ENCODE peak calls at places on chromosomes 6 and 20, in eight cellular contexts. One of them, this sample, is unnamed.

GRCh38 chr6:165659945-165660862 is 2.8 kb downstream of the PDE10A start:
- DNase-seq in lower lobe of right lung: no peak
- DNase-seq in cardiac fibroblast: peak
- DNase-seq in Panc1: no peak
- DNase-seq in Caco-2: no peak
- DNase-seq in IMR-90: peak
- DNase-seq in aorta: no peak
- DNase-seq in left ventricle myocardium inferior: no peak
- DNase-seq in this sample: no peak

GRCh38 chr6:148364056-148364844 is 21.6 kb downstream of the SASH1 start:
- DNase-seq in lower lobe of right lung: no peak
- DNase-seq in cardiac fibroblast: peak
- DNase-seq in Panc1: no peak
- DNase-seq in Caco-2: no peak
- DNase-seq in IMR-90: peak
- DNase-seq in aorta: no peak
- DNase-seq in left ventricle myocardium inferior: no peak
- DNase-seq in this sample: no peak

GRCh38 chr6:40485795-40486194 is 101.4 kb downstream of the LRFN2 start:
- DNase-seq in lower lobe of right lung: no peak
- DNase-seq in cardiac fibroblast: no peak
- DNase-seq in Panc1: no peak
- DNase-seq in Caco-2: no peak
- DNase-seq in IMR-90: no peak
- DNase-seq in aorta: no peak
- DNase-seq in left ventricle myocardium inferior: no peak
- DNase-seq in this sample: no peak

GRCh38 chr6:35602133-35602946 is 86.4 kb downstream of the FKBP5 start:
- DNase-seq in lower lobe of right lung: no peak
- DNase-seq in cardiac fibroblast: peak
- DNase-seq in Panc1: no peak
- DNase-seq in Caco-2: no peak
- DNase-seq in IMR-90: peak
- DNase-seq in aorta: no peak
- DNase-seq in left ventricle myocardium inferior: no peak
- DNase-seq in this sample: no peak

GRCh38 chr6:145278163-145278807 is 457.0 kb downstream of the EPM2A start:
- DNase-seq in lower lobe of right lung: no peak
- DNase-seq in cardiac fibroblast: no peak
- DNase-seq in Panc1: no peak
- DNase-seq in Caco-2: no peak
- DNase-seq in IMR-90: peak
- DNase-seq in aorta: no peak
- DNase-seq in left ventricle myocardium inferior: no peak
- DNase-seq in this sample: no peak

GRCh38 chr6:106439459-106439858 is 78.9 kb downstream of the CRYBG1 start:
- DNase-seq in lower lobe of right lung: no peak
- DNase-seq in cardiac fibroblast: no peak
- DNase-seq in Panc1: no peak
- DNase-seq in Caco-2: no peak
- DNase-seq in IMR-90: no peak
- DNase-seq in aorta: no peak
- DNase-seq in left ventricle myocardium inferior: no peak
- DNase-seq in this sample: no peak

GRCh38 chr6:149233056-149233715 is 84.3 kb upstream of the TAB2 start:
- DNase-seq in lower lobe of right lung: no peak
- DNase-seq in cardiac fibroblast: peak
- DNase-seq in Panc1: peak
- DNase-seq in Caco-2: peak
- DNase-seq in IMR-90: peak
- DNase-seq in aorta: no peak
- DNase-seq in left ventricle myocardium inferior: no peak
- DNase-seq in this sample: peak

GRCh38 chr6:83309344-83309743 is 116.2 kb downstream of the RWDD2A start:
- DNase-seq in lower lobe of right lung: no peak
- DNase-seq in cardiac fibroblast: peak
- DNase-seq in Panc1: no peak
- DNase-seq in Caco-2: no peak
- DNase-seq in IMR-90: peak
- DNase-seq in aorta: no peak
- DNase-seq in left ventricle myocardium inferior: no peak
- DNase-seq in this sample: no peak

GRCh38 chr6:168004023-168004422 is 6.6 kb downstream of the KIF25 start:
- DNase-seq in lower lobe of right lung: no peak
- DNase-seq in cardiac fibroblast: no peak
- DNase-seq in Panc1: no peak
- DNase-seq in Caco-2: no peak
- DNase-seq in IMR-90: no peak
- DNase-seq in aorta: no peak
- DNase-seq in left ventricle myocardium inferior: no peak
- DNase-seq in this sample: no peak

DNA sequence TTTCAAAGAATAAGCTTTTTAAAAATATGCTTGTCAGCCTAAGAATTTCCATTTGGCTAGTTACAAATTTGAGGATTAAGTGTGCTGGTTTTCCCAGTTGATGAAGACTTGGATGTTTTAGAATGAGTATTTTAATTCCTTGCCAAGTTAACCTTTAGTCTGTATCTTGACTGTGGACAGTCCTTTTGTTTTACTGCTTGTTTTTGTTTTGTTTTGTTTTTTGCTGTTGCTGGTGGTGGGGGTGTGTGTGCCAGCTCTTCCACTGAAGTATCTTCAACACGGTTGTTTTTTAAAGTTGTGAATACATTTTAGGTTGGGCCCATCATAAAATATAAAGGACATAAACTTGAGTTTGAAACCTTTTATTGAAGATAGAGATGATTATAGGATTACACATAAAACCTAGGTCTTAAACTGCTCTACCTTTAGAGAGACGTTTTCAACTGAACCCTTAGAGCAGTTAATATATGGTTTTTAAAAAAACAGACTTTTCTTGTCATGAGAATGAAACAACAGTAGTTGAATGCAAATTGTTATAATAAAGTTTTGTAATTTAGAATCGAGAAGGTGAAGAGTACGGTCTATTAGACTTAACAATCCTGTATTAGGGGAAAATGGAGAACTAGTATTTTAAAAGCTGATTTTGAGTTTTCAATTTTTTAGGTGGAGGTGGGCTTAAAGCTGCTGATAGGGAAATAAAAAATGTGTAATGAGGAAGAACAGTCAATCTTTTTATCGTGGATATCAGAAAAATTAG is 3.9 kb downstream of the QKI start:
- DNase-seq in lower lobe of right lung: no peak
- DNase-seq in cardiac fibroblast: no peak
- DNase-seq in Panc1: no peak
- DNase-seq in Caco-2: no peak
- DNase-seq in IMR-90: no peak
- DNase-seq in aorta: no peak
- DNase-seq in left ventricle myocardium inferior: no peak
- DNase-seq in this sample: no peak
- H3K4me3 ChIP-seq in lower lobe of right lung: peak
- H3K4me3 ChIP-seq in cardiac fibroblast: peak
- H3K4me3 ChIP-seq in Panc1: no peak
- H3K4me3 ChIP-seq in Caco-2: no peak
- H3K4me3 ChIP-seq in IMR-90: peak
- H3K4me3 ChIP-seq in aorta: no peak
- H3K4me3 ChIP-seq in left ventricle myocardium inferior: peak
- H3K4me3 ChIP-seq in this sample: no peak

DNA sequence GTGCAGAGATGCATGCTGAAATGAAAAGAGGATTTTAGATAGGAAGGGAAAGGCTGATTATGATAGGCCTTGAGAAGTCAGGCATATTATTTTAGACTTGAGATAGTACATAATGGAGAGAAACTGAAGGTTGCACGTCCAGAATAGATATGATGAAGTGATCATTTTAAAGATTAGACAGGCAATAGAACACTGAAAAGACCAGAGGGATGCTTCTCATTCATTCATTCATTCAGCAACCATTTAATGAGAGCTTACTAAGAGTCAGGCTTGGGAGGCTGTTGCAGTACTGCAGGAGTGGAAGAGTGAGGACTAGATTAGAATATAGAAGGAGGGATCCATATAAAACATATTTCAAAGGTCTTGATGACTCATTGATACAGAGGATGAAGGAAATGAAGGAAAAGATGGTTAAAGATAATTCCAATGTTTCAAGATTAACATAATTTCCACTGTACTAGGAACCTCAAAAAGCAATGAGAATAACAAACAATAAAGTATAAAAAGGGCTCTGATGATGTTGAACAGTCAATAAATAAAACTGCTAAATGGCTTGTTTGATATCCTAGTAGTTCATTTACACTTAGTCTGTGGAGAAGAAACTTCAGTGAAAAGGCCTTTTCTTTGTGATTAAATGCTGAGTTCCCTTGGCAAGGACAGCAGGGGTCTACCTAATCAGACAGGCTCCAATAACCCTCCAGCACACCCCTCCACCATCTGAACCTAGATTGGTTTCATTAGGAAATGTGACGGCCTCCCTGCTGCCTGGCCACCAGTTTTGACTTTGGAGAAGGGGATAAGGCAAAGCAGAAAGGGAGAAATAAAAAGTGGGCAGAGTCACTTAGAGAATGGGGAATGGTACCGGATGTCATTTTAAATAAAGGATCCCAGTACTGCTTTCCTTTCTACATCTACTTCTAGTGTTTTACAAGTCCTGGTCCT is 5.3 kb upstream of the FBXO9 start:
- DNase-seq in lower lobe of right lung: no peak
- DNase-seq in cardiac fibroblast: no peak
- DNase-seq in Panc1: no peak
- DNase-seq in Caco-2: no peak
- DNase-seq in IMR-90: no peak
- DNase-seq in aorta: no peak
- DNase-seq in left ventricle myocardium inferior: no peak
- DNase-seq in this sample: peak
- H3K4me3 ChIP-seq in lower lobe of right lung: peak
- H3K4me3 ChIP-seq in cardiac fibroblast: peak
- H3K4me3 ChIP-seq in Panc1: no peak
- H3K4me3 ChIP-seq in Caco-2: peak
- H3K4me3 ChIP-seq in IMR-90: peak
- H3K4me3 ChIP-seq in aorta: peak
- H3K4me3 ChIP-seq in left ventricle myocardium inferior: peak
- H3K4me3 ChIP-seq in this sample: no peak

DNA sequence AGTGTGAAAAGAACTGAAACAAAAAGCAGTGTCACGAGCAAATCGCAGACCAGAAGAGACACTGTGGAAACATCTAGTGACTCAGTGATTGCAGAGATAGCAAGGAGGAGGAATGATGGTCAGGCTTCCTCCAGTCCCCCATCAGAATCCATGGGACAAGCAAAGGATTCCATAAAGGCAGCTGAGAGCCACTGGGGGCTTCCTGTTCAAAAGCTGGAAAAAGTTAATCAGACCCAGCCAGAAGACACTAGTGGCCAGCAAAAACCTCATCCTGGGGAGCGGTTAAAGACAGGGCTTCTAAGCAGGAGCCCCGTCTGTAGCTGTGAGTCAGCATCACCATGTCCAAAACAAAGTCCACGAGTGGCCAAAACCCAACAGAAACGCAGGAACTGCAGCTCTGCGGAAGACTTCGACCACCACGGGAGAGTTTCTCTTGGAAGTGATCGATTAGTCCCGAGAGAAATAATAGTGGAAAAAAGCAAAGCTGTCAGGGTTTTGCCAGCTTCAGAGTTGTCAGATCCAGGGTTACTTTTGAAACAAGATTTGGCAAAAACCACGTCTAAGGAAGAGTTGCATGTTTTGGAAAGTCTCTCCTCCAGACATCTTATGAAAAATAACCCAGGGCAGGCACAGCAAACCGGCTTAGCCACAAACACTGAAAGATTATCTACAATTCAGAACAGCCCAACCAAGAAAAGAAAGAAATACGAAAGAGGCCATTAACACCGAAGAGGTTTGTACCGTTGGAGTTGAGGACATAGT is 51.0 kb downstream of the JAG1 start:
- DNase-seq in lower lobe of right lung: no peak
- DNase-seq in cardiac fibroblast: peak
- DNase-seq in Panc1: no peak
- DNase-seq in Caco-2: no peak
- DNase-seq in IMR-90: peak
- DNase-seq in aorta: peak
- DNase-seq in left ventricle myocardium inferior: peak
- DNase-seq in this sample: no peak
- H3K4me3 ChIP-seq in lower lobe of right lung: no peak
- H3K4me3 ChIP-seq in cardiac fibroblast: peak
- H3K4me3 ChIP-seq in Panc1: no peak
- H3K4me3 ChIP-seq in Caco-2: no peak
- H3K4me3 ChIP-seq in IMR-90: peak
- H3K4me3 ChIP-seq in aorta: peak
- H3K4me3 ChIP-seq in left ventricle myocardium inferior: peak
- H3K4me3 ChIP-seq in this sample: no peak

GRCh38 chr6:158290040-158290439 is 22.2 kb upstream of the TULP4 start:
- DNase-seq in lower lobe of right lung: no peak
- DNase-seq in cardiac fibroblast: no peak
- DNase-seq in Panc1: no peak
- DNase-seq in Caco-2: no peak
- DNase-seq in IMR-90: no peak
- DNase-seq in aorta: no peak
- DNase-seq in left ventricle myocardium inferior: no peak
- DNase-seq in this sample: no peak
- H3K4me3 ChIP-seq in lower lobe of right lung: no peak
- H3K4me3 ChIP-seq in cardiac fibroblast: no peak
- H3K4me3 ChIP-seq in Panc1: no peak
- H3K4me3 ChIP-seq in Caco-2: no peak
- H3K4me3 ChIP-seq in IMR-90: no peak
- H3K4me3 ChIP-seq in aorta: no peak
- H3K4me3 ChIP-seq in left ventricle myocardium inferior: no peak
- H3K4me3 ChIP-seq in this sample: no peak

GRCh38 chr20:46023148-46023484 is 5.9 kb upstream of the SLC12A5 start:
- DNase-seq in lower lobe of right lung: no peak
- DNase-seq in cardiac fibroblast: no peak
- DNase-seq in Panc1: no peak
- DNase-seq in Caco-2: no peak
- DNase-seq in IMR-90: no peak
- DNase-seq in aorta: no peak
- DNase-seq in left ventricle myocardium inferior: no peak
- DNase-seq in this sample: no peak

GRCh38 chr20:46022411-46023147 is 6.4 kb upstream of the SLC12A5 start:
- DNase-seq in lower lobe of right lung: peak
- DNase-seq in cardiac fibroblast: peak
- DNase-seq in Panc1: no peak
- DNase-seq in Caco-2: peak
- DNase-seq in IMR-90: peak
- DNase-seq in aorta: peak
- DNase-seq in left ventricle myocardium inferior: peak
- DNase-seq in this sample: peak

GRCh38 chr20:46021361-46022359 is 7.4 kb upstream of the SLC12A5 start:
- DNase-seq in lower lobe of right lung: no peak
- DNase-seq in cardiac fibroblast: no peak
- DNase-seq in Panc1: no peak
- DNase-seq in Caco-2: peak
- DNase-seq in IMR-90: no peak
- DNase-seq in aorta: no peak
- DNase-seq in left ventricle myocardium inferior: no peak
- DNase-seq in this sample: no peak

GRCh38 chr20:46018611-46019010 is 9.9 kb downstream of the MMP9 start:
- DNase-seq in lower lobe of right lung: no peak
- DNase-seq in cardiac fibroblast: no peak
- DNase-seq in Panc1: no peak
- DNase-seq in Caco-2: no peak
- DNase-seq in IMR-90: no peak
- DNase-seq in aorta: no peak
- DNase-seq in left ventricle myocardium inferior: no peak
- DNase-seq in this sample: no peak

GRCh38 chr20:46020515-46020914 is 8.5 kb upstream of the SLC12A5 start:
- DNase-seq in lower lobe of right lung: no peak
- DNase-seq in cardiac fibroblast: no peak
- DNase-seq in Panc1: no peak
- DNase-seq in Caco-2: no peak
- DNase-seq in IMR-90: no peak
- DNase-seq in aorta: no peak
- DNase-seq in left ventricle myocardium inferior: no peak
- DNase-seq in this sample: no peak
- H3K4me3 ChIP-seq in lower lobe of right lung: no peak
- H3K4me3 ChIP-seq in cardiac fibroblast: no peak
- H3K4me3 ChIP-seq in Panc1: no peak
- H3K4me3 ChIP-seq in Caco-2: no peak
- H3K4me3 ChIP-seq in IMR-90: no peak
- H3K4me3 ChIP-seq in aorta: no peak
- H3K4me3 ChIP-seq in left ventricle myocardium inferior: no peak
- H3K4me3 ChIP-seq in this sample: no peak

This sample was measured in small intestine.